ENCODE peak calls at places on chromosomes 7 and 10, in ten cellular contexts. One of them, this sample, is unnamed.

GRCh38 chr7:134724606-134725005 is 54.8 kb upstream of the CALD1 start:
- DNase-seq in right lobe of liver: no peak
- DNase-seq in left ventricle myocardium inferior: no peak
- DNase-seq in CD8-positive, alpha-beta T cell: no peak
- DNase-seq in pancreas: no peak
- DNase-seq in MM.1S: peak; percentile 30
- DNase-seq in spleen: no peak
- DNase-seq in neural progenitor cell: peak; percentile 31
- DNase-seq in kidney: no peak
- DNase-seq in PC-3: peak; percentile 53
- DNase-seq in this sample: peak; percentile 20

GRCh38 chr10:31761156-31761555 is 167.5 kb downstream of the ARHGAP12 start:
- DNase-seq in kidney: no peak
- DNase-seq in left ventricle myocardium inferior: no peak
- DNase-seq in MM.1S: no peak
- DNase-seq in pancreas: no peak
- DNase-seq in spleen: no peak
- DNase-seq in right lobe of liver: no peak
- DNase-seq in CD8-positive, alpha-beta T cell: no peak
- DNase-seq in PC-3: no peak
- DNase-seq in neural progenitor cell: no peak
- DNase-seq in this sample: no peak

GRCh38 chr7:116218051-116218645 is 7.8 kb downstream of the TES start:
- DNase-seq in CD8-positive, alpha-beta T cell: no peak
- DNase-seq in neural progenitor cell: no peak
- DNase-seq in spleen: no peak
- DNase-seq in pancreas: no peak
- DNase-seq in right lobe of liver: peak; percentile 56
- DNase-seq in kidney: no peak
- DNase-seq in PC-3: peak; percentile 98
- DNase-seq in left ventricle myocardium inferior: no peak
- DNase-seq in MM.1S: no peak
- DNase-seq in this sample: no peak

GRCh38 chr10:97914837-97915211 is 65.2 kb downstream of the GOLGA7B start:
- DNase-seq in kidney: peak; percentile 91
- DNase-seq in CD8-positive, alpha-beta T cell: peak; percentile 81
- DNase-seq in right lobe of liver: peak; percentile 79
- DNase-seq in spleen: peak; percentile 86
- DNase-seq in PC-3: peak; percentile 70
- DNase-seq in MM.1S: peak; percentile 66
- DNase-seq in neural progenitor cell: peak; percentile 87
- DNase-seq in left ventricle myocardium inferior: peak; percentile 67
- DNase-seq in pancreas: peak; percentile 81
- DNase-seq in this sample: peak; percentile 35

GRCh38 chr10:4443419-4443818 is 382.6 kb upstream of the AKR1E2 start:
- DNase-seq in neural progenitor cell: no peak
- DNase-seq in kidney: no peak
- DNase-seq in spleen: no peak
- DNase-seq in pancreas: no peak
- DNase-seq in PC-3: no peak
- DNase-seq in right lobe of liver: no peak
- DNase-seq in left ventricle myocardium inferior: no peak
- DNase-seq in MM.1S: no peak
- DNase-seq in CD8-positive, alpha-beta T cell: no peak
- DNase-seq in this sample: no peak

GRCh38 chr7:17558135-17558534 is 259.7 kb downstream of the AHR start:
- DNase-seq in spleen: no peak
- DNase-seq in PC-3: no peak
- DNase-seq in left ventricle myocardium inferior: no peak
- DNase-seq in right lobe of liver: no peak
- DNase-seq in pancreas: no peak
- DNase-seq in CD8-positive, alpha-beta T cell: no peak
- DNase-seq in neural progenitor cell: no peak
- DNase-seq in MM.1S: no peak
- DNase-seq in kidney: no peak
- DNase-seq in this sample: no peak

GRCh38 chr7:37758467-37758866 is 74.9 kb downstream of the GPR141 start:
- DNase-seq in spleen: no peak
- DNase-seq in CD8-positive, alpha-beta T cell: no peak
- DNase-seq in left ventricle myocardium inferior: no peak
- DNase-seq in MM.1S: no peak
- DNase-seq in right lobe of liver: no peak
- DNase-seq in kidney: no peak
- DNase-seq in pancreas: no peak
- DNase-seq in neural progenitor cell: no peak
- DNase-seq in PC-3: no peak
- DNase-seq in this sample: no peak

GRCh38 chr7:135510603-135511183 is 791 bp upstream of the CNOT4 start:
- DNase-seq in MM.1S: peak; percentile 14
- DNase-seq in kidney: no peak
- DNase-seq in right lobe of liver: no peak
- DNase-seq in spleen: no peak
- DNase-seq in PC-3: peak; percentile 38
- DNase-seq in neural progenitor cell: peak; percentile 3
- DNase-seq in CD8-positive, alpha-beta T cell: no peak
- DNase-seq in left ventricle myocardium inferior: no peak
- DNase-seq in pancreas: no peak
- DNase-seq in this sample: peak; percentile 46

GRCh38 chr7:90825779-90826178 is 229.7 kb downstream of the CDK14 start:
- DNase-seq in neural progenitor cell: no peak
- DNase-seq in right lobe of liver: no peak
- DNase-seq in CD8-positive, alpha-beta T cell: no peak
- DNase-seq in left ventricle myocardium inferior: no peak
- DNase-seq in kidney: no peak
- DNase-seq in PC-3: peak; percentile 55
- DNase-seq in spleen: no peak
- DNase-seq in MM.1S: no peak
- DNase-seq in pancreas: no peak
- DNase-seq in this sample: no peak

GRCh38 chr7:22671177-22671879 is 55.7 kb upstream of the IL6 start:
- DNase-seq in MM.1S: no peak
- DNase-seq in CD8-positive, alpha-beta T cell: no peak
- DNase-seq in spleen: no peak
- DNase-seq in kidney: no peak
- DNase-seq in left ventricle myocardium inferior: no peak
- DNase-seq in right lobe of liver: no peak
- DNase-seq in PC-3: peak; percentile 34
- DNase-seq in pancreas: no peak
- DNase-seq in neural progenitor cell: no peak
- DNase-seq in this sample: no peak

GRCh38 chr7:132430863-132431822 is 145.1 kb downstream of the PLXNA4 start:
- DNase-seq in spleen: peak; percentile 74
- DNase-seq in kidney: no peak
- DNase-seq in neural progenitor cell: no peak
- DNase-seq in CD8-positive, alpha-beta T cell: peak; percentile 77
- DNase-seq in MM.1S: no peak
- DNase-seq in left ventricle myocardium inferior: no peak
- DNase-seq in right lobe of liver: no peak
- DNase-seq in PC-3: peak; percentile 94
- DNase-seq in pancreas: no peak
- DNase-seq in this sample: no peak

GRCh38 chr10:78907458-78908211 is 161.1 kb upstream of the ZMIZ1 start:
- DNase-seq in pancreas: no peak
- DNase-seq in PC-3: no peak
- DNase-seq in MM.1S: no peak
- DNase-seq in spleen: peak; percentile 45
- DNase-seq in right lobe of liver: no peak
- DNase-seq in kidney: no peak
- DNase-seq in left ventricle myocardium inferior: no peak
- DNase-seq in neural progenitor cell: peak; percentile 49
- DNase-seq in CD8-positive, alpha-beta T cell: no peak
- DNase-seq in this sample: no peak

GRCh38 chr10:50033481-50033880 is 34.3 kb upstream of the WASHC2A start:
- DNase-seq in CD8-positive, alpha-beta T cell: no peak
- DNase-seq in left ventricle myocardium inferior: no peak
- DNase-seq in right lobe of liver: no peak
- DNase-seq in kidney: no peak
- DNase-seq in pancreas: no peak
- DNase-seq in PC-3: no peak
- DNase-seq in MM.1S: no peak
- DNase-seq in neural progenitor cell: no peak
- DNase-seq in spleen: no peak
- DNase-seq in this sample: no peak

GRCh38 chr10:88920198-88920597 is 32.4 kb downstream of the ACTA2 start:
- DNase-seq in neural progenitor cell: no peak
- DNase-seq in left ventricle myocardium inferior: no peak
- DNase-seq in right lobe of liver: no peak
- DNase-seq in MM.1S: no peak
- DNase-seq in CD8-positive, alpha-beta T cell: no peak
- DNase-seq in kidney: no peak
- DNase-seq in spleen: no peak
- DNase-seq in PC-3: no peak
- DNase-seq in pancreas: no peak
- DNase-seq in this sample: no peak

GRCh38 chr7:27709137-27710075 is 30.6 kb upstream of the TAX1BP1 start:
- DNase-seq in MM.1S: no peak
- DNase-seq in right lobe of liver: no peak
- DNase-seq in left ventricle myocardium inferior: no peak
- DNase-seq in CD8-positive, alpha-beta T cell: no peak
- DNase-seq in pancreas: no peak
- DNase-seq in PC-3: peak; percentile 79
- DNase-seq in kidney: no peak
- DNase-seq in spleen: no peak
- DNase-seq in neural progenitor cell: no peak
- DNase-seq in this sample: no peak

GRCh38 chr7:134472572-134473242 is 13.8 kb upstream of the AKR1B1 start:
- DNase-seq in pancreas: no peak
- DNase-seq in MM.1S: no peak
- DNase-seq in PC-3: no peak
- DNase-seq in spleen: no peak
- DNase-seq in CD8-positive, alpha-beta T cell: no peak
- DNase-seq in kidney: no peak
- DNase-seq in left ventricle myocardium inferior: no peak
- DNase-seq in neural progenitor cell: no peak
- DNase-seq in right lobe of liver: no peak
- DNase-seq in this sample: no peak

GRCh38 chr7:46747222-46747621 is 826.1 kb upstream of the IGFBP3 start:
- DNase-seq in spleen: no peak
- DNase-seq in right lobe of liver: no peak
- DNase-seq in neural progenitor cell: no peak
- DNase-seq in pancreas: no peak
- DNase-seq in left ventricle myocardium inferior: no peak
- DNase-seq in CD8-positive, alpha-beta T cell: no peak
- DNase-seq in MM.1S: no peak
- DNase-seq in PC-3: peak; percentile 71
- DNase-seq in kidney: peak; percentile 47
- DNase-seq in this sample: no peak

GRCh38 chr7:76047305-76047810 is 442 bp downstream of the STYXL1 start:
- DNase-seq in kidney: no peak
- DNase-seq in neural progenitor cell: no peak
- DNase-seq in right lobe of liver: no peak
- DNase-seq in left ventricle myocardium inferior: no peak
- DNase-seq in CD8-positive, alpha-beta T cell: no peak
- DNase-seq in PC-3: no peak
- DNase-seq in spleen: no peak
- DNase-seq in pancreas: no peak
- DNase-seq in MM.1S: no peak
- DNase-seq in this sample: no peak

DNA sequence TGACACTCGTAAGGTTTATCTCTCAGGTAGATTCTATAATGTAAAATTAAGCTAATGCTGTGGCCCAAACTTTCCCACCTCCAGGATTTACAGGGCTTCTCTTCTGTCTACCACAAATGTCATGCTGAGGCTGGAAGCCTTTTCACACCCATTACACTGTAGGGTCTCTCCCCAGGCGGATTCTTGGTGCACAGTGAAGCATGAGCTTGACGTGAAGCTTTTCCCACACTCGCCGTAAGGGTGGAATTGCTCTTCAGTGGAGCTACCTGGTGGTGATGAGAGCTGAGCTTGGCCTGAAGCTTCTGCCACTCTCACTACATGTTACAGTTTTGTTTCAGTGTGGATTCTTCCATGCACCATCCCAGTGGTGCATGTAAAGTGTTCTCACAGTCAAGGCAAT is 11.4 kb downstream of the FAM200A start:
- DNase-seq in left ventricle myocardium inferior: no peak
- DNase-seq in MM.1S: no peak
- DNase-seq in spleen: no peak
- DNase-seq in right lobe of liver: no peak
- DNase-seq in neural progenitor cell: no peak
- DNase-seq in CD8-positive, alpha-beta T cell: no peak
- DNase-seq in pancreas: no peak
- DNase-seq in kidney: peak; percentile 22
- DNase-seq in PC-3: no peak
- DNase-seq in this sample: no peak
- H3K9me3 ChIP-seq in left ventricle myocardium inferior: peaks cover 90% of the 10 kb centered on the region
- H3K9me3 ChIP-seq in MM.1S: no peaks in the 10 kb centered on the region
- H3K9me3 ChIP-seq in spleen: peaks cover 81% of the 10 kb centered on the region
- H3K9me3 ChIP-seq in right lobe of liver: no peaks in the 10 kb centered on the region
- H3K9me3 ChIP-seq in neural progenitor cell: peaks cover 4% of the 10 kb centered on the region
- H3K9me3 ChIP-seq in CD8-positive, alpha-beta T cell: peaks cover 6% of the 10 kb centered on the region
- H3K9me3 ChIP-seq in pancreas: no peaks in the 10 kb centered on the region
- H3K9me3 ChIP-seq in kidney: peaks cover 26% of the 10 kb centered on the region
- H3K9me3 ChIP-seq in PC-3: no peaks in the 10 kb centered on the region
- H3K9me3 ChIP-seq in this sample: peaks cover 5% of the 10 kb centered on the region

GRCh38 chr7:7769712-7770111 is 51.3 kb upstream of the RPA3 start:
- DNase-seq in pancreas: no peak
- DNase-seq in left ventricle myocardium inferior: no peak
- DNase-seq in neural progenitor cell: no peak
- DNase-seq in MM.1S: no peak
- DNase-seq in CD8-positive, alpha-beta T cell: no peak
- DNase-seq in spleen: no peak
- DNase-seq in right lobe of liver: no peak
- DNase-seq in PC-3: no peak
- DNase-seq in kidney: no peak
- DNase-seq in this sample: no peak
- H3K9me3 ChIP-seq in pancreas: no peaks in the 10 kb centered on the region
- H3K9me3 ChIP-seq in left ventricle myocardium inferior: no peaks in the 10 kb centered on the region
- H3K9me3 ChIP-seq in neural progenitor cell: no peaks in the 10 kb centered on the region
- H3K9me3 ChIP-seq in MM.1S: no peaks in the 10 kb centered on the region
- H3K9me3 ChIP-seq in CD8-positive, alpha-beta T cell: no peaks in the 10 kb centered on the region
- H3K9me3 ChIP-seq in spleen: no peaks in the 10 kb centered on the region
- H3K9me3 ChIP-seq in right lobe of liver: no peaks in the 10 kb centered on the region
- H3K9me3 ChIP-seq in PC-3: no peaks in the 10 kb centered on the region
- H3K9me3 ChIP-seq in kidney: no peaks in the 10 kb centered on the region
- H3K9me3 ChIP-seq in this sample: no peaks in the 10 kb centered on the region

DNA sequence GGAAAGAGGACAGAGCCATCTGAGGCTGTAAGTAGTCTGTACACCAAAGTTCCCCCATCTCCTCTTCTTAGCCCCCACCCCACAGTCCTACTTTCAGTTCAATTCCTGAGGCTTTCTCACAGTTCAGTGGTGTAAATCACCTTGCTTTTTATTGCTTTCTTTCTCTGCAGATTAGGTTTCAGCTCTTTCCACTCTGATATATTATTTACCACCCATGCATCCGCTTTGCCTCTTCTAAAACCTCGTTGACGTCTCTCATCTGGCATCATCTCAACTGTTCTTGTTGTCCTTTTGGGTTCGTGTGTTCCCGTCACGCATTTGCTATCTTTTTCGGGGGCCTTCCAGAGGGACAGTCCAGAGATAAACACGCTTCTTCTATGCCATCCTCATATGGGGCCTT is 597.9 kb upstream of the DPP6 start:
- DNase-seq in PC-3: no peak
- DNase-seq in left ventricle myocardium inferior: no peak
- DNase-seq in neural progenitor cell: no peak
- DNase-seq in CD8-positive, alpha-beta T cell: no peak
- DNase-seq in kidney: no peak
- DNase-seq in spleen: no peak
- DNase-seq in MM.1S: no peak
- DNase-seq in pancreas: no peak
- DNase-seq in right lobe of liver: no peak
- DNase-seq in this sample: no peak
- H3K9me3 ChIP-seq in PC-3: no peaks in the 10 kb centered on the region
- H3K9me3 ChIP-seq in left ventricle myocardium inferior: no peaks in the 10 kb centered on the region
- H3K9me3 ChIP-seq in neural progenitor cell: no peaks in the 10 kb centered on the region
- H3K9me3 ChIP-seq in CD8-positive, alpha-beta T cell: no peaks in the 10 kb centered on the region
- H3K9me3 ChIP-seq in kidney: no peaks in the 10 kb centered on the region
- H3K9me3 ChIP-seq in spleen: peaks cover 6% of the 10 kb centered on the region
- H3K9me3 ChIP-seq in MM.1S: no peaks in the 10 kb centered on the region
- H3K9me3 ChIP-seq in pancreas: no peaks in the 10 kb centered on the region
- H3K9me3 ChIP-seq in right lobe of liver: no peaks in the 10 kb centered on the region
- H3K9me3 ChIP-seq in this sample: no peaks in the 10 kb centered on the region

GRCh38 chr7:99531354-99531765 is 20.6 kb downstream of the FAM200A start:
- DNase-seq in MM.1S: no peak
- DNase-seq in PC-3: no peak
- DNase-seq in spleen: no peak
- DNase-seq in pancreas: no peak
- DNase-seq in left ventricle myocardium inferior: no peak
- DNase-seq in kidney: peak; percentile 21
- DNase-seq in neural progenitor cell: no peak
- DNase-seq in CD8-positive, alpha-beta T cell: no peak
- DNase-seq in right lobe of liver: no peak
- DNase-seq in this sample: no peak
- H3K9me3 ChIP-seq in MM.1S: peaks cover 10% of the 10 kb centered on the region
- H3K9me3 ChIP-seq in PC-3: peaks cover 22% of the 10 kb centered on the region
- H3K9me3 ChIP-seq in spleen: peaks cover 82% of the 10 kb centered on the region
- H3K9me3 ChIP-seq in pancreas: no peaks in the 10 kb centered on the region
- H3K9me3 ChIP-seq in left ventricle myocardium inferior: peaks cover 85% of the 10 kb centered on the region
- H3K9me3 ChIP-seq in kidney: peaks cover 50% of the 10 kb centered on the region
- H3K9me3 ChIP-seq in neural progenitor cell: peaks cover 34% of the 10 kb centered on the region
- H3K9me3 ChIP-seq in CD8-positive, alpha-beta T cell: peaks cover 28% of the 10 kb centered on the region
- H3K9me3 ChIP-seq in right lobe of liver: peaks cover 6% of the 10 kb centered on the region
- H3K9me3 ChIP-seq in this sample: peaks cover 50% of the 10 kb centered on the region

This sample was measured in Panc1.